ENCODE peak calls at places on chromosome 7, in ten cellular contexts. G is HTR-8/SVneo, X is SW 1271, A is putamen, K is DMS79, B is ELR, O is bronchial epithelial cell, I is NCI-H1436 treated with DMSO at 0.1 percent for 48 hours, Q is fibroblast of the conjunctiva, Y is HT1080. S is an unnamed sample.

GRCh38 chr7:83105948-83106347 is 56.7 kb downstream of the PCLO start:
- DNase-seq in G (no peak), X (no peak), A (no peak), K (no peak), B (no peak), O (no peak), I (no peak), Q (no peak), Y (no peak), S (no peak)

GRCh38 chr7:104584620-104585019 is 256.2 kb downstream of the LHFPL3 start:
- DNase-seq in G (no peak), X (no peak), A (no peak), K (no peak), B (peak), O (peak), I (no peak), Q (no peak), Y (peak), S (no peak)

GRCh38 chr7:96250776-96251361 is 71.0 kb downstream of the SLC25A13 start:
- DNase-seq in G (no peak), X (no peak), A (no peak), K (no peak), B (no peak), O (no peak), I (no peak), Q (peak), Y (no peak), S (no peak)

GRCh38 chr7:106060394-106060920 is 51.7 kb downstream of the SYPL1 start:
- DNase-seq in G (no peak), X (no peak), A (no peak), K (no peak), B (no peak), O (peak), I (no peak), Q (no peak), Y (no peak), S (no peak)

GRCh38 chr7:29177963-29178612 is 16.5 kb upstream of the CHN2 start:
- DNase-seq in G (no peak), X (no peak), A (peak), K (no peak), B (no peak), O (peak), I (no peak), Q (no peak), Y (peak), S (peak)

GRCh38 chr7:33130184-33130583 is 820 bp downstream of the BBS9 start:
- DNase-seq in G (peak), X (no peak), A (no peak), K (no peak), B (peak), O (no peak), I (no peak), Q (no peak), Y (no peak), S (no peak)

GRCh38 chr7:30888783-30889182 is 22.9 kb upstream of the AQP1 start:
- DNase-seq in G (peak), X (no peak), A (peak), K (peak), B (peak), O (peak), I (no peak), Q (peak), Y (peak), S (peak)

GRCh38 chr7:1922071-1922869 is 252.2 kb downstream of the ELFN1 start:
- DNase-seq in G (no peak), X (no peak), A (no peak), K (no peak), B (no peak), O (no peak), I (no peak), Q (peak), Y (no peak), S (peak)

GRCh38 chr7:91267558-91267955 is 3.3 kb downstream of the FZD1 start:
- DNase-seq in G (no peak), X (no peak), A (no peak), K (no peak), B (no peak), O (no peak), I (no peak), Q (no peak), Y (no peak), S (no peak)

GRCh38 chr7:11931306-11931705 is 99.3 kb upstream of the THSD7A start:
- DNase-seq in G (no peak), X (no peak), A (no peak), K (no peak), B (peak), O (no peak), I (no peak), Q (no peak), Y (no peak), S (no peak)

GRCh38 chr7:57867884-57868701 is 418.1 kb downstream of the ZNF716 start:
- DNase-seq in G (no peak), X (no peak), A (no peak), K (no peak), B (no peak), O (peak), I (no peak), Q (no peak), Y (peak), S (no peak)

GRCh38 chr7:83005410-83005809 is 157.3 kb downstream of the PCLO start:
- DNase-seq in G (no peak), X (peak), A (no peak), K (no peak), B (peak), O (peak), I (no peak), Q (no peak), Y (no peak), S (no peak)

GRCh38 chr7:117781707-117782106 is 91.5 kb downstream of the CTTNBP2 start:
- DNase-seq in G (no peak), X (no peak), A (no peak), K (no peak), B (peak), O (peak), I (no peak), Q (no peak), Y (peak), S (no peak)

GRCh38 chr7:83976302-83976701 is 218.3 kb downstream of the SEMA3A start:
- DNase-seq in G (peak), X (peak), A (peak), K (no peak), B (peak), O (peak), I (no peak), Q (peak), Y (peak), S (peak)

GRCh38 chr7:137390076-137390475 is 46.5 kb upstream of the PTN start:
- DNase-seq in G (no peak), X (no peak), A (no peak), K (peak), B (no peak), O (no peak), I (no peak), Q (no peak), Y (no peak), S (no peak)

GRCh38 chr7:152403726-152404125 is 32.1 kb downstream of the KMT2C start:
- DNase-seq in G (no peak), X (no peak), A (no peak), K (no peak), B (no peak), O (no peak), I (no peak), Q (no peak), Y (no peak), S (no peak)

GRCh38 chr7:877312-878232 is 1.2 kb downstream of the GET4 start:
- DNase-seq in G (no peak), X (no peak), A (no peak), K (no peak), B (peak), O (no peak), I (no peak), Q (no peak), Y (no peak), S (no peak)

GRCh38 chr7:10696064-10696463 is 277.6 kb upstream of the PHF14 start:
- DNase-seq in G (no peak), X (no peak), A (no peak), K (no peak), B (no peak), O (no peak), I (no peak), Q (no peak), Y (no peak), S (no peak)

GRCh38 chr7:27901028-27901760 is 161.2 kb downstream of the TAX1BP1 start:
- DNase-seq in G (no peak), X (no peak), A (no peak), K (peak), B (peak), O (peak), I (no peak), Q (peak), Y (peak), S (no peak)

GRCh38 chr7:39754326-39755120 is 131.2 kb downstream of the RALA start:
- DNase-seq in G (peak), X (no peak), A (no peak), K (peak), B (peak), O (peak), I (no peak), Q (no peak), Y (peak), S (no peak)

GRCh38 chr7:7799138-7799537 is 80.7 kb upstream of the RPA3 start:
- DNase-seq in G (no peak), X (no peak), A (no peak), K (no peak), B (peak), O (peak), I (no peak), Q (no peak), Y (no peak), S (no peak)

GRCh38 chr7:107989618-107990373 is 13.2 kb downstream of the LAMB1 start:
- DNase-seq in G (no peak), X (no peak), A (no peak), K (no peak), B (peak), O (peak), I (no peak), Q (peak), Y (peak), S (no peak)

GRCh38 chr7:99489235-99489634 is 10.8 kb downstream of the ZNF394 start:
- DNase-seq in G (no peak), X (no peak), A (no peak), K (no peak), B (no peak), O (no peak), I (no peak), Q (no peak), Y (no peak), S (no peak)

GRCh38 chr7:88217675-88218427 is 2.0 kb downstream of the SRI start:
- DNase-seq in G (no peak), X (no peak), A (no peak), K (peak), B (no peak), O (no peak), I (no peak), Q (no peak), Y (no peak), S (no peak)

GRCh38 chr7:22255342-22255741 is 101.6 kb downstream of the RAPGEF5 start:
- DNase-seq in G (no peak), X (no peak), A (no peak), K (no peak), B (no peak), O (no peak), I (no peak), Q (no peak), Y (no peak), S (no peak)

GRCh38 chr7:141416691-141417268 is 134.4 kb upstream of the AGK start:
- DNase-seq in G (no peak), X (no peak), A (no peak), K (peak), B (no peak), O (no peak), I (peak), Q (no peak), Y (no peak), S (no peak)

GRCh38 chr7:17130281-17131059 is 168.0 kb upstream of the AHR start:
- DNase-seq in G (peak), X (peak), A (no peak), K (no peak), B (peak), O (peak), I (no peak), Q (peak), Y (peak), S (no peak)

GRCh38 chr7:26345202-26345601 is 53.5 kb downstream of the SNX10 start:
- DNase-seq in G (no peak), X (no peak), A (no peak), K (no peak), B (no peak), O (no peak), I (no peak), Q (no peak), Y (no peak), S (no peak)

GRCh38 chr7:51034531-51035264 is 252.0 kb upstream of the GRB10 start:
- DNase-seq in G (no peak), X (no peak), A (no peak), K (no peak), B (peak), O (peak), I (no peak), Q (no peak), Y (peak), S (no peak)

GRCh38 chr7:150425670-150426069 is 24.8 kb upstream of the GIMAP8 start:
- DNase-seq in G (no peak), X (no peak), A (no peak), K (no peak), B (no peak), O (no peak), I (no peak), Q (no peak), Y (no peak), S (no peak)

GRCh38 chr7:11168622-11169170 is 195.0 kb downstream of the PHF14 start:
- DNase-seq in G (no peak), X (no peak), A (no peak), K (peak), B (no peak), O (no peak), I (peak), Q (no peak), Y (no peak), S (no peak)